ENCODE peak calls at places on chromosomes 6 and 20, in eight cellular contexts. S is small intestine, F is right cardiac atrium, A is ovary, H is sigmoid colon, M is heart right ventricle, Y is neuronal stem cell, V is stomach. T is an unnamed sample. For H3K9me3, the result is how much of the 10 kb centered on the place peaks cover.

GRCh38 chr6:15312500-15312899 is 66.6 kb downstream of the JARID2 start:
- DNase-seq in S (no peak), F (no peak), A (no peak), H (no peak), M (no peak), Y (no peak), V (no peak), T (peak)

GRCh38 chr20:61839912-61840441 is 225.7 kb downstream of the TAF4 start:
- DNase-seq in S (no peak), F (no peak), A (no peak), H (no peak), M (no peak), Y (no peak), V (no peak), T (no peak)

GRCh38 chr6:134235937-134236751 is 81.8 kb downstream of the SGK1 start:
- DNase-seq in S (no peak), F (no peak), A (no peak), H (no peak), M (no peak), Y (no peak), V (no peak), T (no peak)

GRCh38 chr20:33576432-33576883 is 85.7 kb upstream of the C20orf144 start:
- DNase-seq in S (no peak), F (peak), A (no peak), H (no peak), M (no peak), Y (no peak), V (peak), T (no peak)

GRCh38 chr20:59933296-59933848 is at the start of gene SYCP2:
- DNase-seq in S (peak), F (peak), A (peak), H (peak), M (peak), Y (no peak), V (peak), T (peak)

GRCh38 chr6:13765570-13765969 is 48.8 kb downstream of the MCUR1 start:
- DNase-seq in S (no peak), F (no peak), A (no peak), H (peak), M (no peak), Y (no peak), V (no peak), T (no peak)

GRCh38 chr20:10225439-10226080 is 6.9 kb downstream of the SNAP25 start:
- DNase-seq in S (no peak), F (no peak), A (no peak), H (no peak), M (no peak), Y (no peak), V (no peak), T (no peak)

GRCh38 chr6:72348926-72349325 is 272.9 kb upstream of the KCNQ5 start:
- DNase-seq in S (no peak), F (no peak), A (no peak), H (no peak), M (no peak), Y (no peak), V (no peak), T (no peak)

GRCh38 chr6:29647927-29648642 is 8.8 kb upstream of the MOG start:
- DNase-seq in S (no peak), F (no peak), A (no peak), H (peak), M (no peak), Y (no peak), V (no peak), T (no peak)

GRCh38 chr20:16802652-16802935 is 54.4 kb downstream of the OTOR start:
- DNase-seq in S (no peak), F (no peak), A (no peak), H (no peak), M (no peak), Y (no peak), V (no peak), T (no peak)

GRCh38 chr6:33584700-33585402 is 4.8 kb upstream of the BAK1 start:
- DNase-seq in S (no peak), F (no peak), A (no peak), H (no peak), M (no peak), Y (no peak), V (no peak), T (no peak)

GRCh38 chr20:37469531-37469930 is 51.5 kb upstream of the NNAT start:
- DNase-seq in S (no peak), F (no peak), A (no peak), H (no peak), M (no peak), Y (no peak), V (no peak), T (no peak)

GRCh38 chr20:35988910-35989463 is 20.6 kb downstream of the CNBD2 start:
- DNase-seq in S (no peak), F (no peak), A (no peak), H (no peak), M (no peak), Y (no peak), V (no peak), T (no peak)

GRCh38 chr20:58645277-58645968 is 5.7 kb upstream of the STX16 start:
- DNase-seq in S (no peak), F (no peak), A (no peak), H (peak), M (no peak), Y (no peak), V (no peak), T (no peak)

GRCh38 chr6:35368038-35368887 is 25.9 kb downstream of the PPARD start:
- DNase-seq in S (peak), F (no peak), A (no peak), H (no peak), M (no peak), Y (no peak), V (no peak), T (no peak)

GRCh38 chr6:37565267-37566208 is 65.8 kb upstream of the CCDC167 start:
- DNase-seq in S (no peak), F (peak), A (peak), H (no peak), M (peak), Y (peak), V (no peak), T (no peak)

GRCh38 chr6:143283887-143284640 is 166.4 kb downstream of the ADAT2 start:
- DNase-seq in S (no peak), F (no peak), A (no peak), H (no peak), M (no peak), Y (no peak), V (no peak), T (no peak)

GRCh38 chr20:59749293-59749680 is 144.9 kb downstream of the PHACTR3 start:
- DNase-seq in S (no peak), F (peak), A (peak), H (no peak), M (no peak), Y (no peak), V (no peak), T (no peak)

GRCh38 chr6:45424628-45424955 is 46.9 kb upstream of the SUPT3H start:
- DNase-seq in S (no peak), F (no peak), A (no peak), H (no peak), M (no peak), Y (no peak), V (no peak), T (no peak)

GRCh38 chr6:113299526-113299925 is 557.6 kb upstream of the MARCKS start:
- DNase-seq in S (no peak), F (no peak), A (no peak), H (no peak), M (peak), Y (no peak), V (no peak), T (no peak)

GRCh38 chr6:169263836-169264608 is 10.4 kb upstream of the THBS2 start:
- DNase-seq in S (no peak), F (peak), A (no peak), H (peak), M (peak), Y (no peak), V (no peak), T (no peak)

GRCh38 chr6:158022749-158023596 is 41.3 kb downstream of the SYNJ2 start:
- DNase-seq in S (no peak), F (no peak), A (no peak), H (no peak), M (no peak), Y (no peak), V (no peak), T (no peak)

GRCh38 chr20:24752612-24753011 is 196.5 kb upstream of the CST7 start:
- DNase-seq in S (no peak), F (no peak), A (no peak), H (no peak), M (no peak), Y (no peak), V (no peak), T (no peak)

GRCh38 chr6:15475261-15475660 is 187.6 kb downstream of the DTNBP1 start:
- DNase-seq in S (no peak), F (no peak), A (no peak), H (no peak), M (no peak), Y (no peak), V (no peak), T (no peak)

GRCh38 chr6:110398778-110399177 is 16.6 kb downstream of the DDO start:
- DNase-seq in S (no peak), F (no peak), A (no peak), H (no peak), M (no peak), Y (no peak), V (no peak), T (no peak)

GRCh38 chr6:32662099-32662498 is 4.4 kb downstream of the HLA-DQB1 start:
- DNase-seq in S (no peak), F (no peak), A (no peak), H (no peak), M (no peak), Y (no peak), V (no peak), T (no peak)

GRCh38 chr20:46708172-46708860 is 1.1 kb upstream of the SLC2A10 start:
- DNase-seq in S (peak), F (no peak), A (no peak), H (no peak), M (no peak), Y (no peak), V (peak), T (no peak)

GRCh38 chr20:45592574-45593189 is 13.6 kb upstream of the WFDC8 start:
- DNase-seq in S (peak), F (no peak), A (no peak), H (no peak), M (no peak), Y (no peak), V (no peak), T (peak)

GRCh38 chr20:38229376-38230252 is 30.9 kb downstream of the KIAA1755 start:
- DNase-seq in S (no peak), F (peak), A (peak), H (peak), M (no peak), Y (no peak), V (no peak), T (no peak)

GRCh38 chr6:139369568-139370046 is 4.8 kb downstream of the CITED2 start:
- DNase-seq in S (peak), F (no peak), A (no peak), H (no peak), M (no peak), Y (peak), V (no peak), T (peak)

GRCh38 chr20:14775778-14776177 is 438.4 kb upstream of the FLRT3 start:
- DNase-seq in S (peak), F (no peak), A (peak), H (no peak), M (no peak), Y (no peak), V (peak), T (no peak)

GRCh38 chr6:10800810-10801209 is 37.5 kb downstream of the MAK start:
- DNase-seq in S (no peak), F (no peak), A (no peak), H (no peak), M (no peak), Y (no peak), V (no peak), T (no peak)

GRCh38 chr6:141326426-141326825 is 806.3 kb upstream of the GJE1 start:
- DNase-seq in S (peak), F (no peak), A (no peak), H (no peak), M (no peak), Y (no peak), V (no peak), T (peak)

GRCh38 chr20:40689100-40689942 is at the start of gene MAFB:
- DNase-seq in S (peak), F (peak), A (peak), H (peak), M (peak), Y (peak), V (peak), T (peak)

GRCh38 chr6:44115866-44116265 is 11.4 kb downstream of the MRPL14 start:
- DNase-seq in S (no peak), F (no peak), A (no peak), H (no peak), M (no peak), Y (no peak), V (no peak), T (no peak)

GRCh38 chr6:170179925-170180324 is 111.0 kb downstream of the DLL1 start:
- DNase-seq in S (no peak), F (no peak), A (peak), H (no peak), M (no peak), Y (no peak), V (no peak), T (no peak)

GRCh38 chr6:33610057-33610456 is 11.1 kb upstream of the ITPR3 start:
- DNase-seq in S (no peak), F (no peak), A (no peak), H (no peak), M (peak), Y (no peak), V (no peak), T (no peak)

GRCh38 chr6:44052419-44053011 is 74.7 kb downstream of the MRPL14 start:
- DNase-seq in S (no peak), F (peak), A (no peak), H (peak), M (no peak), Y (no peak), V (no peak), T (no peak)

GRCh38 chr6:139764498-139764986 is 390.1 kb upstream of the CITED2 start:
- DNase-seq in S (no peak), F (no peak), A (no peak), H (no peak), M (peak), Y (no peak), V (no peak), T (no peak)

GRCh38 chr6:41536884-41537347 is 9.3 kb upstream of the FOXP4 start:
- DNase-seq in S (peak), F (peak), A (peak), H (no peak), M (no peak), Y (no peak), V (peak), T (no peak)
- H3K27ac ChIP-seq in S (no peak), F (no peak), A (no peak), H (no peak), M (no peak), Y (no peak), V (peak), T (no peak)

GRCh38 chr6:62652692-62653328 is 366.8 kb upstream of the KHDRBS2 start:
- DNase-seq in S (no peak), F (no peak), A (no peak), H (no peak), M (no peak), Y (peak), V (no peak), T (no peak)
- H3K9me3 ChIP-seq in S (under half), F (under half), A (under half), H (under half), M (under half), Y (under half), V (under half), T (under half)

GRCh38 chr6:20879121-20879520 is 344.9 kb downstream of the CDKAL1 start:
- DNase-seq in S (no peak), F (no peak), A (no peak), H (no peak), M (no peak), Y (no peak), V (no peak), T (no peak)

GRCh38 chr6:20879526-20879925 is 345.3 kb downstream of the CDKAL1 start:
- DNase-seq in S (no peak), F (no peak), A (no peak), H (no peak), M (no peak), Y (no peak), V (no peak), T (no peak)

GRCh38 chr6:20882014-20882413 is 347.8 kb downstream of the CDKAL1 start:
- DNase-seq in S (no peak), F (no peak), A (no peak), H (no peak), M (no peak), Y (no peak), V (no peak), T (no peak)

GRCh38 chr6:20885076-20885475 is 350.8 kb downstream of the CDKAL1 start:
- DNase-seq in S (no peak), F (no peak), A (no peak), H (no peak), M (no peak), Y (no peak), V (no peak), T (no peak)

DNA sequence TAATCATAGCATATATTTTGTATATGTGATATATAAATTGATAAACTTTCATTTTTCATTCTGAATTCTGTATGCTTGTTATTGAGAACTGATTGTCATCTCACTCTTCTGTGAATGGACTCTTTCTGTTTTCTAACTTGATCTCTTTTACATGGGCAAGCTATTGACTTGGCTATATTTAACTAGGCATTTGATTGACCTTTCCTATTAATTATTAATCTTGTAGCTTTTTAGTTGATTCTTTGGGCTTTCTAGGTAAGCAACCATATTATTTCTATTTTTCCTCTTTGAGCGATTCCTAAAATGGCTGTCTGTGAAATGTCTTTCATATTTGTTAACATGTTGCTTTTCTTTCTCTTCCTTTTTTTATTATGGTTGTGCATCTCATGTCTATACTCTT is 347.1 kb downstream of the CDKAL1 start:
- DNase-seq in S (no peak), F (no peak), A (no peak), H (no peak), M (no peak), Y (no peak), V (no peak), T (no peak)
- H3K27ac ChIP-seq in S (no peak), F (no peak), A (no peak), H (no peak), M (no peak), Y (no peak), V (no peak), T (no peak)

GRCh38 chr6:5282191-5282623 is 20.9 kb downstream of the FARS2 start:
- DNase-seq in S (no peak), F (no peak), A (no peak), H (no peak), M (no peak), Y (no peak), V (no peak), T (no peak)
- H3K9me3 ChIP-seq in S (under half), F (under half), A (under half), H (under half), M (under half), Y (under half), V (under half), T (under half)

GRCh38 chr20:7497985-7498384 is 442.3 kb downstream of the HAO1 start:
- DNase-seq in S (no peak), F (no peak), A (no peak), H (no peak), M (no peak), Y (no peak), V (no peak), T (no peak)
- H3K27ac ChIP-seq in S (no peak), F (no peak), A (no peak), H (no peak), M (no peak), Y (no peak), V (no peak), T (no peak)

GRCh38 chr20:55978550-55978949 is 26.8 kb downstream of the CBLN4 start:
- DNase-seq in S (no peak), F (no peak), A (no peak), H (no peak), M (no peak), Y (no peak), V (no peak), T (no peak)
- H3K9me3 ChIP-seq in S (under half), F (under half), A (under half), H (under half), M (under half), Y (under half), V (under half), T (under half)

DNA sequence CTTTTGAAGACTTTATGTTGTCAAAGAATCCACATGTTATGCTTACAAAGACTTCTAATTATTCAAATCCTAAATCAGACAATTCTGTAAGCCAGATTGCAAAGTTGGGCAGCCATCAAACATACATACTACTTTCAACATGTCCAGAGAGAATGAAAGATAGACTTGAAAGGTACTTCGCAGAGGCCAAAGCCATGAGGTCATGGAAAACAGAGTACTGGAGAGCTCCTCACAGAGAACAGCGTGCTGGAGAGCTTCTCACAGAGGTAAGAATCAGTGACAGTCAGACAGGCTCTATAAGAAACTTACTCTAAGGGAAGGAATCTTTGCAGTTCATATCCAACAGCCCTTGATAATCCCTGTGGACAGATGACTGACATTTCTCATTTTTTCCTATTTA is 400.2 kb downstream of the GJA1 start:
- DNase-seq in S (no peak), F (no peak), A (no peak), H (no peak), M (no peak), Y (no peak), V (no peak), T (no peak)
- H3K27ac ChIP-seq in S (no peak), F (no peak), A (no peak), H (no peak), M (no peak), Y (no peak), V (no peak), T (no peak)

GRCh38 chr20:31475472-31476312 is 604 bp downstream of the REM1 start:
- DNase-seq in S (no peak), F (peak), A (no peak), H (no peak), M (no peak), Y (no peak), V (no peak), T (no peak)
- H3K9me3 ChIP-seq in S (under half), F (under half), A (under half), H (under half), M (under half), Y (under half), V (under half), T (under half)

DNA sequence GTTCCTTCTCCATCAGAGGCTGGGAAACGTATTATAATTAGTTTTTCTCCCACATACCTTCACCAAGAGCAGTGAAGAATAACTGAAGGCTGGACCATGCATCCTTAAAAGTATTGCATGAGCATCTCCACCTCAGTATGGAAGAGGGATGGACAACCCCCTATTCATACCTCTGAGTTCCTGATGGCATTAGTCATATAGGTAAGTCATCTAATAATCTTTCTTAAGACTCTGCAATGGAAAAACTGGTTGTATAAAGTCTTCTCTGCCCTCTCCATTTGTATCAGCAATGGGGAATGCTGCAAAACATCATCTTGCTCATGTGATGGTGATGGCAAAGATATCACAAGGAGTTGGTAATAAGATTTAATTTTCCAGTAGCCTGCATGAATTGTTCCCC is 24.5 kb downstream of the PGM3 start:
- DNase-seq in S (no peak), F (no peak), A (no peak), H (no peak), M (no peak), Y (no peak), V (no peak), T (no peak)
- H3K27ac ChIP-seq in S (no peak), F (no peak), A (no peak), H (no peak), M (no peak), Y (no peak), V (no peak), T (no peak)

GRCh38 chr6:3081965-3082364 is 13.7 kb downstream of the RIPK1 start:
- DNase-seq in S (no peak), F (peak), A (no peak), H (no peak), M (no peak), Y (peak), V (no peak), T (no peak)
- H3K9me3 ChIP-seq in S (under half), F (under half), A (under half), H (under half), M (under half), Y (under half), V (under half), T (under half)

T was measured in CD4-positive, CD25-positive, alpha-beta regulatory T cell.